ENCODE peak calls at places on chromosomes 5 and 9, in ten cellular contexts. U is PC-3; O is cardiac muscle cell; J is neuronal stem cell; A is Caco-2; K is IMR-90; S is lower lobe of right lung; L is naive thymus-derived CD4-positive, alpha-beta T cell; X is right atrium auricular region; H is tibial artery. Y is an unnamed sample. For H3K4me1, H3K27me3 and H3K9me3, the result is how much of the 10 kb centered on the place peaks cover.

GRCh38 chr9:27344776-27345175 is 47.8 kb upstream of the EQTN start:
- DNase-seq in A (no peak), J (no peak), S (no peak), H (no peak), O (no peak), U (no peak), L (no peak), K (no peak), X (no peak), Y (no peak)

GRCh38 chr5:141848771-141849370 is 29.3 kb downstream of the PCDH1 start:
- DNase-seq in X (peak), J (no peak), S (peak), U (peak), H (peak), O (no peak), K (peak), A (peak), L (no peak), Y (peak)

GRCh38 chr5:84603557-84604185 is 219.0 kb upstream of the EDIL3 start:
- DNase-seq in K (peak), U (peak), J (no peak), L (no peak), S (no peak), X (no peak), A (no peak), O (no peak), H (peak), Y (no peak)

GRCh38 chr5:90932052-90932699 is 373.6 kb downstream of the ADGRV1 start:
- DNase-seq in X (peak), O (peak), A (peak), J (peak), L (peak), U (peak), K (peak), S (no peak), H (peak), Y (peak)

GRCh38 chr5:119328753-119329602 is 26.8 kb upstream of the TNFAIP8 start:
- DNase-seq in H (no peak), A (no peak), U (no peak), O (no peak), X (no peak), K (peak), J (no peak), L (peak), S (no peak), Y (peak)

GRCh38 chr5:113425909-113426308 is 8.9 kb downstream of the TSSK1B start:
- DNase-seq in J (no peak), S (no peak), A (no peak), U (no peak), X (no peak), K (no peak), H (no peak), L (no peak), O (no peak), Y (no peak)

GRCh38 chr9:82783045-82783444 is 279.9 kb downstream of the RASEF start:
- DNase-seq in X (no peak), J (no peak), A (no peak), H (no peak), L (no peak), S (no peak), O (no peak), U (no peak), K (no peak), Y (no peak)

GRCh38 chr5:109399092-109399759 is 10.5 kb downstream of the PJA2 start:
- DNase-seq in S (no peak), A (no peak), X (no peak), L (no peak), K (peak), U (no peak), J (no peak), O (no peak), H (no peak), Y (no peak)

GRCh38 chr5:123708074-123708806 is 196.3 kb downstream of the CSNK1G3 start:
- DNase-seq in A (no peak), H (peak), J (no peak), X (no peak), L (no peak), S (no peak), O (no peak), K (peak), U (peak), Y (no peak)

GRCh38 chr5:16410338-16410737 is 55.3 kb downstream of the ZNF622 start:
- DNase-seq in K (no peak), H (no peak), O (no peak), U (no peak), X (no peak), A (no peak), L (no peak), J (no peak), S (no peak), Y (no peak)

GRCh38 chr9:35406183-35406959 is 83.5 kb upstream of the RUSC2 start:
- DNase-seq in H (no peak), O (peak), X (no peak), K (no peak), L (peak), A (no peak), U (no peak), J (peak), S (peak), Y (peak)

GRCh38 chr9:136728548-136729123 is 14.1 kb downstream of the LCN10 start:
- DNase-seq in A (no peak), L (no peak), U (peak), S (peak), X (no peak), J (no peak), O (peak), K (peak), H (no peak), Y (no peak)

GRCh38 chr5:38765461-38765861 is 80.4 kb upstream of the OSMR start:
- DNase-seq in O (no peak), L (no peak), S (no peak), A (no peak), X (no peak), J (no peak), K (peak), U (no peak), H (no peak), Y (peak)

GRCh38 chr9:130325921-130326320 is 60.4 kb downstream of the HMCN2 start:
- DNase-seq in O (no peak), U (no peak), H (no peak), J (no peak), S (no peak), X (no peak), L (no peak), A (no peak), K (no peak), Y (no peak)
- H3K4me1 ChIP-seq in O (under half), U (under half), H (under half), J (under half), S (under half), X (under half), L (under half), A (under half), K (under half), Y (half or more)

GRCh38 chr5:152406082-152406481 is 1.0 kb upstream of the NMUR2 start:
- DNase-seq in J (no peak), X (no peak), L (no peak), A (no peak), K (no peak), O (no peak), H (no peak), U (no peak), S (no peak), Y (no peak)
- H3K27me3 ChIP-seq in J (under half), X (under half), L (under half), A (under half), K (under half), O (under half), H (under half), U (under half), S (under half), Y (under half)

GRCh38 chr5:178770621-178771020 is 40.2 kb upstream of the ZNF354A start:
- DNase-seq in L (no peak), A (peak), H (no peak), K (no peak), X (no peak), O (no peak), J (no peak), S (no peak), U (no peak), Y (no peak)
- H3K9me3 ChIP-seq in L (under half), A (under half), H (under half), K (half or more), X (under half), O (under half), J (under half), S (under half), U (under half), Y (under half)

DNA sequence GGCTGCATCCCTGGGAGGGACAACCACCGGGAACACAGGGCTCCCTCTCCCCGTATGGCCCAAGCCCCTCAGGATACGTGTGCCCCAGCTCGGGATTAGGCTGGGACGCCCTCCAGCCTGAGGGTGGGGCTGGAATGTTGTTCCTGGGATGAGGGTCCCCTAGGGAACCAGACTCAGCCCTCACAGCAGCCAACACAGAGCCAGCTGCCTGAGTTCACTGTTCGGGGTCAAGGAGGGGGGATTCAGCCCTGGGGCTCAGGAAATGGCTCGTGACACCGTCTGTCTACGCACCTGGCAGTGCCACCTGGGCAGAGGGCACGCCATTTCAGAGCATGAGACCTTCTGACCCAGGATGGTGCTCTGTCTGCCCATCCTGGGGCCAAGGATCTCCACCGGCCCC is 8.9 kb downstream of the RNF44 start:
- DNase-seq in H (no peak), X (no peak), S (no peak), L (no peak), K (no peak), O (no peak), U (no peak), A (no peak), J (no peak), Y (no peak)
- H3K4me1 ChIP-seq in H (under half), X (under half), S (under half), L (under half), K (under half), O (under half), U (under half), A (under half), J (under half), Y (under half)

Y was measured in SJCRH30.